ENCODE peak calls at places on chromosomes 4 and X, in five cellular contexts. One of them, this sample, is unnamed.

GRCh38 chr4:158810487-158811215 is 41.8 kb downstream of the FNIP2 start:
- DNase-seq in stimulated activated naive CD4-positive, alpha-beta T cell: no peak
- DNase-seq in nucleus accumbens: no peak
- DNase-seq in C1 segment of cervical spinal cord: no peak
- DNase-seq in NCI-H774: no peak
- DNase-seq in this sample: peak

GRCh38 chr4:152259866-152260265 is 276.0 kb downstream of the FBXW7 start:
- DNase-seq in stimulated activated naive CD4-positive, alpha-beta T cell: no peak
- DNase-seq in NCI-H774: no peak
- DNase-seq in C1 segment of cervical spinal cord: no peak
- DNase-seq in nucleus accumbens: no peak
- DNase-seq in this sample: peak

GRCh38 chr4:1321486-1321885 is 25.5 kb upstream of the UVSSA start:
- DNase-seq in nucleus accumbens: no peak
- DNase-seq in C1 segment of cervical spinal cord: no peak
- DNase-seq in stimulated activated naive CD4-positive, alpha-beta T cell: no peak
- DNase-seq in NCI-H774: no peak
- DNase-seq in this sample: no peak

GRCh38 chr4:56026596-56026995 is 77.9 kb downstream of the CEP135 start:
- DNase-seq in NCI-H774: no peak
- DNase-seq in C1 segment of cervical spinal cord: no peak
- DNase-seq in stimulated activated naive CD4-positive, alpha-beta T cell: no peak
- DNase-seq in nucleus accumbens: no peak
- DNase-seq in this sample: peak

GRCh38 chrX:18792828-18793227 is 85.4 kb downstream of the PPEF1 start:
- DNase-seq in C1 segment of cervical spinal cord: no peak
- DNase-seq in nucleus accumbens: no peak
- DNase-seq in NCI-H774: no peak
- DNase-seq in stimulated activated naive CD4-positive, alpha-beta T cell: no peak
- DNase-seq in this sample: no peak

GRCh38 chr4:105236202-105236916 is 89.7 kb downstream of the TET2 start:
- DNase-seq in nucleus accumbens: no peak
- DNase-seq in C1 segment of cervical spinal cord: no peak
- DNase-seq in NCI-H774: no peak
- DNase-seq in stimulated activated naive CD4-positive, alpha-beta T cell: no peak
- DNase-seq in this sample: no peak

GRCh38 chr4:26916195-26916594 is 55.6 kb downstream of the STIM2 start:
- DNase-seq in nucleus accumbens: no peak
- DNase-seq in NCI-H774: no peak
- DNase-seq in C1 segment of cervical spinal cord: no peak
- DNase-seq in stimulated activated naive CD4-positive, alpha-beta T cell: no peak
- DNase-seq in this sample: no peak

GRCh38 chr4:156771171-156771837 is 200.3 kb downstream of the PDGFC start:
- DNase-seq in C1 segment of cervical spinal cord: peak
- DNase-seq in stimulated activated naive CD4-positive, alpha-beta T cell: no peak
- DNase-seq in NCI-H774: peak
- DNase-seq in nucleus accumbens: no peak
- DNase-seq in this sample: peak

GRCh38 chrX:95055991-95056390 is 1382.0 kb downstream of the FAM133A start:
- DNase-seq in nucleus accumbens: no peak
- DNase-seq in C1 segment of cervical spinal cord: no peak
- DNase-seq in NCI-H774: no peak
- DNase-seq in stimulated activated naive CD4-positive, alpha-beta T cell: no peak
- DNase-seq in this sample: no peak

GRCh38 chr4:17173300-17173699 is 274.9 kb upstream of the LDB2 start:
- DNase-seq in nucleus accumbens: no peak
- DNase-seq in NCI-H774: no peak
- DNase-seq in C1 segment of cervical spinal cord: no peak
- DNase-seq in stimulated activated naive CD4-positive, alpha-beta T cell: no peak
- DNase-seq in this sample: no peak

GRCh38 chrX:2715066-2715600 is 24.0 kb downstream of the CD99 start:
- DNase-seq in stimulated activated naive CD4-positive, alpha-beta T cell: no peak
- DNase-seq in nucleus accumbens: no peak
- DNase-seq in NCI-H774: no peak
- DNase-seq in C1 segment of cervical spinal cord: no peak
- DNase-seq in this sample: no peak

GRCh38 chr4:12949719-12950118 is 534.4 kb downstream of the RAB28 start:
- DNase-seq in C1 segment of cervical spinal cord: no peak
- DNase-seq in stimulated activated naive CD4-positive, alpha-beta T cell: no peak
- DNase-seq in nucleus accumbens: no peak
- DNase-seq in NCI-H774: peak
- DNase-seq in this sample: no peak

GRCh38 chrX:15391850-15392249 is 7.6 kb upstream of the VEGFD start:
- DNase-seq in nucleus accumbens: no peak
- DNase-seq in stimulated activated naive CD4-positive, alpha-beta T cell: no peak
- DNase-seq in NCI-H774: no peak
- DNase-seq in C1 segment of cervical spinal cord: no peak
- DNase-seq in this sample: no peak

GRCh38 chr4:45650545-45650944 is 473.3 kb downstream of the GABRG1 start:
- DNase-seq in NCI-H774: no peak
- DNase-seq in nucleus accumbens: no peak
- DNase-seq in C1 segment of cervical spinal cord: no peak
- DNase-seq in stimulated activated naive CD4-positive, alpha-beta T cell: no peak
- DNase-seq in this sample: no peak

GRCh38 chr4:127965803-127966175 is 583 bp downstream of the ABHD18 start:
- DNase-seq in C1 segment of cervical spinal cord: no peak
- DNase-seq in stimulated activated naive CD4-positive, alpha-beta T cell: peak
- DNase-seq in NCI-H774: peak
- DNase-seq in nucleus accumbens: peak
- DNase-seq in this sample: peak

GRCh38 chr4:130306566-130306965 is 1210.6 kb downstream of the C4orf33 start:
- DNase-seq in nucleus accumbens: no peak
- DNase-seq in C1 segment of cervical spinal cord: no peak
- DNase-seq in stimulated activated naive CD4-positive, alpha-beta T cell: no peak
- DNase-seq in NCI-H774: no peak
- DNase-seq in this sample: no peak

GRCh38 chr4:8538703-8539567 is 41.3 kb upstream of the GPR78 start:
- DNase-seq in C1 segment of cervical spinal cord: no peak
- DNase-seq in stimulated activated naive CD4-positive, alpha-beta T cell: no peak
- DNase-seq in nucleus accumbens: no peak
- DNase-seq in NCI-H774: no peak
- DNase-seq in this sample: peak

GRCh38 chrX:109472939-109473713 is 8.8 kb downstream of the GUCY2F start:
- DNase-seq in C1 segment of cervical spinal cord: no peak
- DNase-seq in stimulated activated naive CD4-positive, alpha-beta T cell: no peak
- DNase-seq in NCI-H774: peak
- DNase-seq in nucleus accumbens: peak
- DNase-seq in this sample: peak

GRCh38 chrX:124346064-124346876 is at the start of gene SH2D1A:
- DNase-seq in nucleus accumbens: no peak
- DNase-seq in stimulated activated naive CD4-positive, alpha-beta T cell: peak
- DNase-seq in NCI-H774: no peak
- DNase-seq in C1 segment of cervical spinal cord: no peak
- DNase-seq in this sample: no peak